ENCODE peak calls at places on chromosomes 2 and 18, in seven cellular contexts. Z is ACHN, G is astrocyte, T is AG04449, W is endodermal cell, O is mesenteric fat pad, N is AG09309. F is an unnamed sample.

GRCh38 chr2:142840438-142840837 is 37.0 kb upstream of the KYNU start:
- DNase-seq in G (no peak), N (no peak), O (no peak), Z (no peak), T (no peak), W (no peak), F (no peak)

GRCh38 chr18:78448106-78448505 is 531.5 kb upstream of the SALL3 start:
- DNase-seq in Z (no peak), G (no peak), O (no peak), W (peak), T (no peak), N (no peak), F (no peak)

GRCh38 chr2:152548111-152548875 is 169.0 kb downstream of the PRPF40A start:
- DNase-seq in O (no peak), Z (peak), G (peak), N (no peak), T (no peak), W (no peak), F (no peak)

GRCh38 chr2:240636563-240637115 is 11.4 kb downstream of the GPR35 start:
- DNase-seq in Z (no peak), O (no peak), G (no peak), N (no peak), T (no peak), W (no peak), F (no peak)

GRCh38 chr2:211454684-211455083 is 898.3 kb downstream of the CPS1 start:
- DNase-seq in T (no peak), Z (no peak), W (no peak), G (no peak), O (no peak), N (no peak), F (no peak)

GRCh38 chr2:127083819-127084503 is 23.0 kb downstream of the BIN1 start:
- DNase-seq in N (peak), T (peak), Z (peak), O (no peak), G (peak), W (no peak), F (peak)

GRCh38 chr2:111705206-111705605 is 178.8 kb downstream of the ANAPC1 start:
- DNase-seq in O (no peak), W (peak), N (no peak), T (no peak), G (no peak), Z (peak), F (no peak)

GRCh38 chr2:85998071-85998991 is 107.4 kb downstream of the POLR1A start:
- DNase-seq in G (peak), Z (no peak), O (peak), N (no peak), T (peak), W (peak), F (peak)

GRCh38 chr18:74745658-74746403 is 148.2 kb downstream of the ZNF407 start:
- DNase-seq in N (no peak), T (no peak), G (peak), Z (peak), O (no peak), W (no peak), F (peak)

GRCh38 chr18:71028285-71028762 is 739.5 kb downstream of the SOCS6 start:
- DNase-seq in N (no peak), W (peak), G (no peak), T (no peak), Z (no peak), O (no peak), F (peak)

GRCh38 chr2:106054880-106055655 is 139.0 kb downstream of the UXS1 start:
- DNase-seq in Z (no peak), W (no peak), T (no peak), N (no peak), O (no peak), G (no peak), F (no peak)

GRCh38 chr18:43719264-43719795 is 442.0 kb upstream of the SYT4 start:
- DNase-seq in T (no peak), O (no peak), Z (no peak), W (peak), G (no peak), N (no peak), F (peak)

GRCh38 chr18:1133541-1133940 is 228.9 kb downstream of the ADCYAP1 start:
- DNase-seq in T (no peak), O (no peak), Z (no peak), N (no peak), W (no peak), G (no peak), F (no peak)

GRCh38 chr2:12931211-12931844 is 214.6 kb downstream of the TRIB2 start:
- DNase-seq in W (no peak), O (no peak), N (no peak), T (no peak), G (peak), Z (peak), F (peak)

GRCh38 chr2:110713508-110714362 is 18.6 kb upstream of the ACOXL start:
- DNase-seq in O (no peak), W (no peak), Z (no peak), T (no peak), G (no peak), N (no peak), F (no peak)

GRCh38 chr18:36323421-36323820 is 25.9 kb downstream of the FHOD3 start:
- DNase-seq in T (no peak), Z (no peak), N (no peak), W (peak), O (no peak), G (no peak), F (no peak)

F was measured in A172.